ENCODE peak calls at places on chromosomes 3 and 15, in nine cellular contexts. One of them, this sample, is unnamed.

GRCh38 chr3:35651888-35652287 is 12.6 kb downstream of the ARPP21 start:
- DNase-seq in HuH-7.5: no peak
- DNase-seq in foreskin fibroblast: peak
- DNase-seq in CD8-positive, alpha-beta T cell: no peak
- DNase-seq in activated CD4-positive, alpha-beta memory T cell treated with anti-CD3 and anti-CD28 coated beads, Interleukin-2, amount 10 ng/mL, durations not matched to agents 7 days and 5 days: no peak
- DNase-seq in body of pancreas: no peak
- DNase-seq in cardiac muscle cell: peak
- DNase-seq in SHP77: no peak
- DNase-seq in HFFc6: no peak
- DNase-seq in this sample: no peak

GRCh38 chr15:45630958-45631691 is 3.7 kb upstream of the SQOR start:
- DNase-seq in HuH-7.5: no peak
- DNase-seq in foreskin fibroblast: peak
- DNase-seq in CD8-positive, alpha-beta T cell: no peak
- DNase-seq in activated CD4-positive, alpha-beta memory T cell treated with anti-CD3 and anti-CD28 coated beads, Interleukin-2, amount 10 ng/mL, durations not matched to agents 7 days and 5 days: no peak
- DNase-seq in body of pancreas: no peak
- DNase-seq in cardiac muscle cell: peak
- DNase-seq in SHP77: no peak
- DNase-seq in HFFc6: peak
- DNase-seq in this sample: no peak

GRCh38 chr3:13111173-13111873 is 38.1 kb upstream of the IQSEC1 start:
- DNase-seq in HuH-7.5: no peak
- DNase-seq in foreskin fibroblast: no peak
- DNase-seq in CD8-positive, alpha-beta T cell: no peak
- DNase-seq in activated CD4-positive, alpha-beta memory T cell treated with anti-CD3 and anti-CD28 coated beads, Interleukin-2, amount 10 ng/mL, durations not matched to agents 7 days and 5 days: no peak
- DNase-seq in body of pancreas: peak
- DNase-seq in cardiac muscle cell: no peak
- DNase-seq in SHP77: peak
- DNase-seq in HFFc6: no peak
- DNase-seq in this sample: no peak

GRCh38 chr3:184291738-184292445 is 7.1 kb upstream of the PSMD2 start:
- DNase-seq in HuH-7.5: no peak
- DNase-seq in foreskin fibroblast: no peak
- DNase-seq in CD8-positive, alpha-beta T cell: no peak
- DNase-seq in activated CD4-positive, alpha-beta memory T cell treated with anti-CD3 and anti-CD28 coated beads, Interleukin-2, amount 10 ng/mL, durations not matched to agents 7 days and 5 days: no peak
- DNase-seq in body of pancreas: no peak
- DNase-seq in cardiac muscle cell: no peak
- DNase-seq in SHP77: no peak
- DNase-seq in HFFc6: no peak
- DNase-seq in this sample: no peak

GRCh38 chr3:68919000-68919399 is 13.3 kb downstream of the TAFA4 start:
- DNase-seq in HuH-7.5: no peak
- DNase-seq in foreskin fibroblast: peak
- DNase-seq in CD8-positive, alpha-beta T cell: no peak
- DNase-seq in activated CD4-positive, alpha-beta memory T cell treated with anti-CD3 and anti-CD28 coated beads, Interleukin-2, amount 10 ng/mL, durations not matched to agents 7 days and 5 days: no peak
- DNase-seq in body of pancreas: no peak
- DNase-seq in cardiac muscle cell: peak
- DNase-seq in SHP77: no peak
- DNase-seq in HFFc6: peak
- DNase-seq in this sample: no peak

GRCh38 chr15:50304856-50305255 is 39.3 kb upstream of the HDC start:
- DNase-seq in HuH-7.5: no peak
- DNase-seq in foreskin fibroblast: no peak
- DNase-seq in CD8-positive, alpha-beta T cell: no peak
- DNase-seq in activated CD4-positive, alpha-beta memory T cell treated with anti-CD3 and anti-CD28 coated beads, Interleukin-2, amount 10 ng/mL, durations not matched to agents 7 days and 5 days: no peak
- DNase-seq in body of pancreas: no peak
- DNase-seq in cardiac muscle cell: no peak
- DNase-seq in SHP77: no peak
- DNase-seq in HFFc6: no peak
- DNase-seq in this sample: no peak

GRCh38 chr3:15279200-15279599 is 53.2 kb downstream of the SH3BP5 start:
- DNase-seq in HuH-7.5: no peak
- DNase-seq in foreskin fibroblast: no peak
- DNase-seq in CD8-positive, alpha-beta T cell: no peak
- DNase-seq in activated CD4-positive, alpha-beta memory T cell treated with anti-CD3 and anti-CD28 coated beads, Interleukin-2, amount 10 ng/mL, durations not matched to agents 7 days and 5 days: no peak
- DNase-seq in body of pancreas: no peak
- DNase-seq in cardiac muscle cell: no peak
- DNase-seq in SHP77: no peak
- DNase-seq in HFFc6: no peak
- DNase-seq in this sample: no peak

GRCh38 chr3:124498891-124499290 is 231.4 kb upstream of the UMPS start:
- DNase-seq in HuH-7.5: no peak
- DNase-seq in foreskin fibroblast: no peak
- DNase-seq in CD8-positive, alpha-beta T cell: no peak
- DNase-seq in activated CD4-positive, alpha-beta memory T cell treated with anti-CD3 and anti-CD28 coated beads, Interleukin-2, amount 10 ng/mL, durations not matched to agents 7 days and 5 days: no peak
- DNase-seq in body of pancreas: no peak
- DNase-seq in cardiac muscle cell: no peak
- DNase-seq in SHP77: no peak
- DNase-seq in HFFc6: no peak
- DNase-seq in this sample: no peak

GRCh38 chr15:70559223-70559823 is 204.0 kb downstream of the UACA start:
- DNase-seq in HuH-7.5: no peak
- DNase-seq in foreskin fibroblast: peak
- DNase-seq in CD8-positive, alpha-beta T cell: peak
- DNase-seq in activated CD4-positive, alpha-beta memory T cell treated with anti-CD3 and anti-CD28 coated beads, Interleukin-2, amount 10 ng/mL, durations not matched to agents 7 days and 5 days: peak
- DNase-seq in body of pancreas: peak
- DNase-seq in cardiac muscle cell: peak
- DNase-seq in SHP77: no peak
- DNase-seq in HFFc6: peak
- DNase-seq in this sample: peak

GRCh38 chr3:30611613-30612421 is 5.4 kb downstream of the TGFBR2 start:
- DNase-seq in HuH-7.5: no peak
- DNase-seq in foreskin fibroblast: no peak
- DNase-seq in CD8-positive, alpha-beta T cell: no peak
- DNase-seq in activated CD4-positive, alpha-beta memory T cell treated with anti-CD3 and anti-CD28 coated beads, Interleukin-2, amount 10 ng/mL, durations not matched to agents 7 days and 5 days: no peak
- DNase-seq in body of pancreas: no peak
- DNase-seq in cardiac muscle cell: peak
- DNase-seq in SHP77: no peak
- DNase-seq in HFFc6: peak
- DNase-seq in this sample: no peak

GRCh38 chr15:79834496-79834895 is 62.3 kb downstream of the MTHFS start:
- DNase-seq in HuH-7.5: no peak
- DNase-seq in foreskin fibroblast: no peak
- DNase-seq in CD8-positive, alpha-beta T cell: no peak
- DNase-seq in activated CD4-positive, alpha-beta memory T cell treated with anti-CD3 and anti-CD28 coated beads, Interleukin-2, amount 10 ng/mL, durations not matched to agents 7 days and 5 days: no peak
- DNase-seq in body of pancreas: peak
- DNase-seq in cardiac muscle cell: no peak
- DNase-seq in SHP77: peak
- DNase-seq in HFFc6: no peak
- DNase-seq in this sample: no peak

GRCh38 chr3:21893250-21893649 is 142.2 kb upstream of the ZNF385D start:
- DNase-seq in HuH-7.5: no peak
- DNase-seq in foreskin fibroblast: peak
- DNase-seq in CD8-positive, alpha-beta T cell: no peak
- DNase-seq in activated CD4-positive, alpha-beta memory T cell treated with anti-CD3 and anti-CD28 coated beads, Interleukin-2, amount 10 ng/mL, durations not matched to agents 7 days and 5 days: no peak
- DNase-seq in body of pancreas: no peak
- DNase-seq in cardiac muscle cell: peak
- DNase-seq in SHP77: no peak
- DNase-seq in HFFc6: peak
- DNase-seq in this sample: no peak

GRCh38 chr3:103181175-103181574 is 746.4 kb downstream of the ZPLD1 start:
- DNase-seq in HuH-7.5: no peak
- DNase-seq in foreskin fibroblast: no peak
- DNase-seq in CD8-positive, alpha-beta T cell: no peak
- DNase-seq in activated CD4-positive, alpha-beta memory T cell treated with anti-CD3 and anti-CD28 coated beads, Interleukin-2, amount 10 ng/mL, durations not matched to agents 7 days and 5 days: no peak
- DNase-seq in body of pancreas: no peak
- DNase-seq in cardiac muscle cell: no peak
- DNase-seq in SHP77: no peak
- DNase-seq in HFFc6: no peak
- DNase-seq in this sample: no peak

GRCh38 chr15:70588613-70589012 is 174.7 kb downstream of the UACA start:
- DNase-seq in HuH-7.5: no peak
- DNase-seq in foreskin fibroblast: no peak
- DNase-seq in CD8-positive, alpha-beta T cell: no peak
- DNase-seq in activated CD4-positive, alpha-beta memory T cell treated with anti-CD3 and anti-CD28 coated beads, Interleukin-2, amount 10 ng/mL, durations not matched to agents 7 days and 5 days: no peak
- DNase-seq in body of pancreas: no peak
- DNase-seq in cardiac muscle cell: no peak
- DNase-seq in SHP77: no peak
- DNase-seq in HFFc6: no peak
- DNase-seq in this sample: no peak

GRCh38 chr3:73685061-73685460 is 60.3 kb upstream of the PDZRN3 start:
- DNase-seq in HuH-7.5: no peak
- DNase-seq in foreskin fibroblast: no peak
- DNase-seq in CD8-positive, alpha-beta T cell: no peak
- DNase-seq in activated CD4-positive, alpha-beta memory T cell treated with anti-CD3 and anti-CD28 coated beads, Interleukin-2, amount 10 ng/mL, durations not matched to agents 7 days and 5 days: no peak
- DNase-seq in body of pancreas: no peak
- DNase-seq in cardiac muscle cell: no peak
- DNase-seq in SHP77: peak
- DNase-seq in HFFc6: no peak
- DNase-seq in this sample: no peak

GRCh38 chr15:41115088-41115651 is 910 bp downstream of the INO80 start:
- DNase-seq in HuH-7.5: no peak
- DNase-seq in foreskin fibroblast: peak
- DNase-seq in CD8-positive, alpha-beta T cell: no peak
- DNase-seq in activated CD4-positive, alpha-beta memory T cell treated with anti-CD3 and anti-CD28 coated beads, Interleukin-2, amount 10 ng/mL, durations not matched to agents 7 days and 5 days: no peak
- DNase-seq in body of pancreas: no peak
- DNase-seq in cardiac muscle cell: peak
- DNase-seq in SHP77: peak
- DNase-seq in HFFc6: peak
- DNase-seq in this sample: no peak

GRCh38 chr3:45786801-45787495 is 9.4 kb downstream of the SLC6A20 start:
- DNase-seq in HuH-7.5: no peak
- DNase-seq in foreskin fibroblast: no peak
- DNase-seq in CD8-positive, alpha-beta T cell: no peak
- DNase-seq in activated CD4-positive, alpha-beta memory T cell treated with anti-CD3 and anti-CD28 coated beads, Interleukin-2, amount 10 ng/mL, durations not matched to agents 7 days and 5 days: no peak
- DNase-seq in body of pancreas: no peak
- DNase-seq in cardiac muscle cell: no peak
- DNase-seq in SHP77: no peak
- DNase-seq in HFFc6: no peak
- DNase-seq in this sample: no peak

GRCh38 chr3:193621127-193621526 is 28.1 kb downstream of the OPA1 start:
- DNase-seq in HuH-7.5: no peak
- DNase-seq in foreskin fibroblast: no peak
- DNase-seq in CD8-positive, alpha-beta T cell: no peak
- DNase-seq in activated CD4-positive, alpha-beta memory T cell treated with anti-CD3 and anti-CD28 coated beads, Interleukin-2, amount 10 ng/mL, durations not matched to agents 7 days and 5 days: no peak
- DNase-seq in body of pancreas: no peak
- DNase-seq in cardiac muscle cell: no peak
- DNase-seq in SHP77: no peak
- DNase-seq in HFFc6: no peak
- DNase-seq in this sample: no peak

GRCh38 chr15:100809151-100809550 is 70.5 kb upstream of the ALDH1A3 start:
- DNase-seq in HuH-7.5: no peak
- DNase-seq in foreskin fibroblast: peak
- DNase-seq in CD8-positive, alpha-beta T cell: no peak
- DNase-seq in activated CD4-positive, alpha-beta memory T cell treated with anti-CD3 and anti-CD28 coated beads, Interleukin-2, amount 10 ng/mL, durations not matched to agents 7 days and 5 days: no peak
- DNase-seq in body of pancreas: no peak
- DNase-seq in cardiac muscle cell: no peak
- DNase-seq in SHP77: no peak
- DNase-seq in HFFc6: no peak
- DNase-seq in this sample: no peak

GRCh38 chr3:71045917-71046282 is 537.6 kb downstream of the FOXP1 start:
- DNase-seq in HuH-7.5: no peak
- DNase-seq in foreskin fibroblast: no peak
- DNase-seq in CD8-positive, alpha-beta T cell: no peak
- DNase-seq in activated CD4-positive, alpha-beta memory T cell treated with anti-CD3 and anti-CD28 coated beads, Interleukin-2, amount 10 ng/mL, durations not matched to agents 7 days and 5 days: no peak
- DNase-seq in body of pancreas: no peak
- DNase-seq in cardiac muscle cell: no peak
- DNase-seq in SHP77: no peak
- DNase-seq in HFFc6: no peak
- DNase-seq in this sample: no peak

GRCh38 chr3:150681037-150681436 is 22.7 kb downstream of the ERICH6 start:
- DNase-seq in HuH-7.5: no peak
- DNase-seq in foreskin fibroblast: no peak
- DNase-seq in CD8-positive, alpha-beta T cell: no peak
- DNase-seq in activated CD4-positive, alpha-beta memory T cell treated with anti-CD3 and anti-CD28 coated beads, Interleukin-2, amount 10 ng/mL, durations not matched to agents 7 days and 5 days: no peak
- DNase-seq in body of pancreas: no peak
- DNase-seq in cardiac muscle cell: no peak
- DNase-seq in SHP77: no peak
- DNase-seq in HFFc6: no peak
- DNase-seq in this sample: no peak

GRCh38 chr3:120429921-120430361 is 20.9 kb downstream of the FSTL1 start:
- DNase-seq in HuH-7.5: no peak
- DNase-seq in foreskin fibroblast: peak
- DNase-seq in CD8-positive, alpha-beta T cell: no peak
- DNase-seq in activated CD4-positive, alpha-beta memory T cell treated with anti-CD3 and anti-CD28 coated beads, Interleukin-2, amount 10 ng/mL, durations not matched to agents 7 days and 5 days: no peak
- DNase-seq in body of pancreas: no peak
- DNase-seq in cardiac muscle cell: no peak
- DNase-seq in SHP77: no peak
- DNase-seq in HFFc6: peak
- DNase-seq in this sample: no peak

GRCh38 chr3:148319161-148319915 is 378.4 kb upstream of the AGTR1 start:
- DNase-seq in HuH-7.5: no peak
- DNase-seq in foreskin fibroblast: peak
- DNase-seq in CD8-positive, alpha-beta T cell: no peak
- DNase-seq in activated CD4-positive, alpha-beta memory T cell treated with anti-CD3 and anti-CD28 coated beads, Interleukin-2, amount 10 ng/mL, durations not matched to agents 7 days and 5 days: no peak
- DNase-seq in body of pancreas: no peak
- DNase-seq in cardiac muscle cell: peak
- DNase-seq in SHP77: no peak
- DNase-seq in HFFc6: peak
- DNase-seq in this sample: no peak

GRCh38 chr3:169914321-169914720 is 2.9 kb downstream of the SAMD7 start:
- DNase-seq in HuH-7.5: no peak
- DNase-seq in foreskin fibroblast: peak
- DNase-seq in CD8-positive, alpha-beta T cell: no peak
- DNase-seq in activated CD4-positive, alpha-beta memory T cell treated with anti-CD3 and anti-CD28 coated beads, Interleukin-2, amount 10 ng/mL, durations not matched to agents 7 days and 5 days: no peak
- DNase-seq in body of pancreas: no peak
- DNase-seq in cardiac muscle cell: peak
- DNase-seq in SHP77: no peak
- DNase-seq in HFFc6: peak
- DNase-seq in this sample: no peak

GRCh38 chr3:98972155-98972554 is 70.7 kb upstream of the DCBLD2 start:
- DNase-seq in HuH-7.5: no peak
- DNase-seq in foreskin fibroblast: peak
- DNase-seq in CD8-positive, alpha-beta T cell: no peak
- DNase-seq in activated CD4-positive, alpha-beta memory T cell treated with anti-CD3 and anti-CD28 coated beads, Interleukin-2, amount 10 ng/mL, durations not matched to agents 7 days and 5 days: no peak
- DNase-seq in body of pancreas: no peak
- DNase-seq in cardiac muscle cell: peak
- DNase-seq in SHP77: no peak
- DNase-seq in HFFc6: peak
- DNase-seq in this sample: no peak

GRCh38 chr3:101950510-101950909 is 101.2 kb downstream of the NFKBIZ start:
- DNase-seq in HuH-7.5: no peak
- DNase-seq in foreskin fibroblast: peak
- DNase-seq in CD8-positive, alpha-beta T cell: no peak
- DNase-seq in activated CD4-positive, alpha-beta memory T cell treated with anti-CD3 and anti-CD28 coated beads, Interleukin-2, amount 10 ng/mL, durations not matched to agents 7 days and 5 days: peak
- DNase-seq in body of pancreas: no peak
- DNase-seq in cardiac muscle cell: peak
- DNase-seq in SHP77: no peak
- DNase-seq in HFFc6: peak
- DNase-seq in this sample: no peak

GRCh38 chr3:158801200-158801599 is 654 bp upstream of the MFSD1 start:
- DNase-seq in HuH-7.5: no peak
- DNase-seq in foreskin fibroblast: no peak
- DNase-seq in CD8-positive, alpha-beta T cell: no peak
- DNase-seq in activated CD4-positive, alpha-beta memory T cell treated with anti-CD3 and anti-CD28 coated beads, Interleukin-2, amount 10 ng/mL, durations not matched to agents 7 days and 5 days: no peak
- DNase-seq in body of pancreas: no peak
- DNase-seq in cardiac muscle cell: peak
- DNase-seq in SHP77: no peak
- DNase-seq in HFFc6: peak
- DNase-seq in this sample: no peak

GRCh38 chr3:40206522-40206921 is 103.0 kb upstream of the EIF1B start:
- DNase-seq in HuH-7.5: no peak
- DNase-seq in foreskin fibroblast: no peak
- DNase-seq in CD8-positive, alpha-beta T cell: no peak
- DNase-seq in activated CD4-positive, alpha-beta memory T cell treated with anti-CD3 and anti-CD28 coated beads, Interleukin-2, amount 10 ng/mL, durations not matched to agents 7 days and 5 days: no peak
- DNase-seq in body of pancreas: no peak
- DNase-seq in cardiac muscle cell: no peak
- DNase-seq in SHP77: no peak
- DNase-seq in HFFc6: no peak
- DNase-seq in this sample: no peak

GRCh38 chr3:5389057-5389456 is 201.6 kb downstream of the EDEM1 start:
- DNase-seq in HuH-7.5: no peak
- DNase-seq in foreskin fibroblast: no peak
- DNase-seq in CD8-positive, alpha-beta T cell: no peak
- DNase-seq in activated CD4-positive, alpha-beta memory T cell treated with anti-CD3 and anti-CD28 coated beads, Interleukin-2, amount 10 ng/mL, durations not matched to agents 7 days and 5 days: no peak
- DNase-seq in body of pancreas: no peak
- DNase-seq in cardiac muscle cell: no peak
- DNase-seq in SHP77: no peak
- DNase-seq in HFFc6: no peak
- DNase-seq in this sample: no peak

GRCh38 chr3:13546667-13547171 is 2.2 kb upstream of the FBLN2 start:
- DNase-seq in HuH-7.5: no peak
- DNase-seq in foreskin fibroblast: no peak
- DNase-seq in CD8-positive, alpha-beta T cell: no peak
- DNase-seq in activated CD4-positive, alpha-beta memory T cell treated with anti-CD3 and anti-CD28 coated beads, Interleukin-2, amount 10 ng/mL, durations not matched to agents 7 days and 5 days: no peak
- DNase-seq in body of pancreas: no peak
- DNase-seq in cardiac muscle cell: peak
- DNase-seq in SHP77: no peak
- DNase-seq in HFFc6: peak
- DNase-seq in this sample: no peak

GRCh38 chr3:57127849-57128566 is 37.1 kb downstream of the IL17RD start:
- DNase-seq in HuH-7.5: no peak
- DNase-seq in foreskin fibroblast: peak
- DNase-seq in CD8-positive, alpha-beta T cell: no peak
- DNase-seq in activated CD4-positive, alpha-beta memory T cell treated with anti-CD3 and anti-CD28 coated beads, Interleukin-2, amount 10 ng/mL, durations not matched to agents 7 days and 5 days: no peak
- DNase-seq in body of pancreas: no peak
- DNase-seq in cardiac muscle cell: peak
- DNase-seq in SHP77: no peak
- DNase-seq in HFFc6: peak
- DNase-seq in this sample: no peak

This sample was measured in CD4-positive, alpha-beta T cell.